ENCODE peak calls at places on chromosomes 11 and 22, in six cellular contexts. E is T-helper 2 cell, K is RWPE1, T is GM19239, F is PC-3, W is small intestine. P is an unnamed sample.

GRCh38 chr11:43868852-43869567 is 11.6 kb upstream of the ALKBH3 start:
- DNase-seq in E (no peak), K (peak; percentile 75), T (peak; percentile 62), F (peak; percentile 39), W (peak; percentile 58), P (peak; percentile 72)

GRCh38 chr11:120547871-120548681 is 36.5 kb downstream of the GRIK4 start:
- DNase-seq in E (no peak), K (peak; percentile 75), T (no peak), F (peak; percentile 95), W (peak; percentile 52), P (no peak)

GRCh38 chr11:96162816-96163499 is 180.0 kb downstream of the MAML2 start:
- DNase-seq in E (no peak), K (peak; percentile 27), T (no peak), F (peak; percentile 63), W (no peak), P (no peak)

GRCh38 chr22:20389288-20389687 is 4.7 kb upstream of the ZNF74 start:
- DNase-seq in E (no peak), K (no peak), T (no peak), F (no peak), W (no peak), P (no peak)

GRCh38 chr11:43937434-43938411 is 4.7 kb upstream of the C11orf96 start:
- DNase-seq in E (no peak), K (peak; percentile 87), T (no peak), F (peak; percentile 63), W (no peak), P (no peak)

GRCh38 chr11:104352036-104352435 is 188.1 kb upstream of the PDGFD start:
- DNase-seq in E (no peak), K (no peak), T (no peak), F (peak; percentile 89), W (no peak), P (no peak)

GRCh38 chr22:17172172-17172833 is 13.2 kb upstream of the HDHD5 start:
- DNase-seq in E (no peak), K (no peak), T (no peak), F (no peak), W (no peak), P (no peak)

GRCh38 chr11:26286472-26287066 is 45.4 kb upstream of the ANO3 start:
- DNase-seq in E (no peak), K (peak; percentile 8), T (no peak), F (peak; percentile 20), W (no peak), P (no peak)

GRCh38 chr22:50729391-50730012 is 8.5 kb upstream of the ACR start:
- DNase-seq in E (no peak), K (no peak), T (no peak), F (no peak), W (no peak), P (no peak)

GRCh38 chr22:50218996-50219727 is 18.4 kb downstream of the SELENOO start:
- DNase-seq in E (no peak), K (peak; percentile 77), T (no peak), F (peak; percentile 51), W (peak; percentile 90), P (no peak)

P was measured in GM18507.